ENCODE peak calls at places on chromosomes 1 and 21, in five cellular contexts. One of them, this sample, is unnamed.
A peak's percentile ranks its signal among the peaks of the same experiment; 100 is the strongest.

GRCh38 chr1:157107702-157108101 is 8.1 kb upstream of the ETV3L start:
- DNase-seq in H1: no peak
- DNase-seq in neuronal stem cell: no peak
- DNase-seq in H9: peak; percentile 37
- DNase-seq in trophoblast cell: no peak
- DNase-seq in this sample: no peak

GRCh38 chr1:225454067-225454618 is 26.3 kb upstream of the LBR start:
- DNase-seq in trophoblast cell: peak; percentile 37
- DNase-seq in H1: no peak
- DNase-seq in H9: no peak
- DNase-seq in neuronal stem cell: no peak
- DNase-seq in this sample: peak; percentile 29

GRCh38 chr1:5819391-5820025 is 172.7 kb downstream of the NPHP4 start:
- DNase-seq in H1: no peak
- DNase-seq in H9: no peak
- DNase-seq in neuronal stem cell: no peak
- DNase-seq in trophoblast cell: no peak
- DNase-seq in this sample: no peak

GRCh38 chr1:54289939-54290233 is 89.9 kb downstream of the MRPL37 start:
- DNase-seq in neuronal stem cell: no peak
- DNase-seq in trophoblast cell: no peak
- DNase-seq in H9: no peak
- DNase-seq in H1: no peak
- DNase-seq in this sample: no peak

GRCh38 chr21:38664315-38664714 is 141.4 kb upstream of the ETS2 start:
- DNase-seq in trophoblast cell: no peak
- DNase-seq in neuronal stem cell: no peak
- DNase-seq in H1: no peak
- DNase-seq in H9: peak; percentile 61
- DNase-seq in this sample: no peak

GRCh38 chr1:203629509-203630082 is 3.0 kb downstream of the ATP2B4 start:
- DNase-seq in neuronal stem cell: no peak
- DNase-seq in H1: no peak
- DNase-seq in H9: peak; percentile 54
- DNase-seq in trophoblast cell: peak; percentile 57
- DNase-seq in this sample: peak; percentile 63

GRCh38 chr1:210257698-210258395 is 25.3 kb downstream of the SERTAD4 start:
- DNase-seq in trophoblast cell: no peak
- DNase-seq in H9: no peak
- DNase-seq in neuronal stem cell: no peak
- DNase-seq in H1: no peak
- DNase-seq in this sample: no peak

GRCh38 chr1:23242414-23242813 is 25.1 kb upstream of the HTR1D start:
- DNase-seq in neuronal stem cell: no peak
- DNase-seq in H1: no peak
- DNase-seq in trophoblast cell: no peak
- DNase-seq in H9: no peak
- DNase-seq in this sample: no peak

GRCh38 chr1:6498576-6499111 is 7.2 kb upstream of the PLEKHG5 start:
- DNase-seq in trophoblast cell: no peak
- DNase-seq in H1: no peak
- DNase-seq in H9: no peak
- DNase-seq in neuronal stem cell: no peak
- DNase-seq in this sample: no peak

GRCh38 chr21:31370893-31371652 is 27.0 kb upstream of the TIAM1 start:
- DNase-seq in neuronal stem cell: no peak
- DNase-seq in H9: no peak
- DNase-seq in H1: no peak
- DNase-seq in trophoblast cell: no peak
- DNase-seq in this sample: peak; percentile 84

GRCh38 chr21:41929248-41929647 is 24.6 kb downstream of the C2CD2 start:
- DNase-seq in neuronal stem cell: no peak
- DNase-seq in H1: no peak
- DNase-seq in H9: no peak
- DNase-seq in trophoblast cell: no peak
- DNase-seq in this sample: no peak

GRCh38 chr1:44725309-44725698 is 5.7 kb downstream of the RNU5D-1 start:
- DNase-seq in trophoblast cell: no peak
- DNase-seq in H9: no peak
- DNase-seq in H1: no peak
- DNase-seq in neuronal stem cell: no peak
- DNase-seq in this sample: no peak

GRCh38 chr1:182888736-182889531 is 49.8 kb downstream of the DHX9 start:
- DNase-seq in H1: no peak
- DNase-seq in neuronal stem cell: no peak
- DNase-seq in H9: no peak
- DNase-seq in trophoblast cell: peak; percentile 12
- DNase-seq in this sample: peak; percentile 50

GRCh38 chr21:21200939-21201610 is 202.9 kb downstream of the NCAM2 start:
- DNase-seq in H9: no peak
- DNase-seq in H1: no peak
- DNase-seq in trophoblast cell: no peak
- DNase-seq in neuronal stem cell: no peak
- DNase-seq in this sample: peak; percentile 57

GRCh38 chr1:15714438-15715136 is 21.5 kb upstream of the SLC25A34 start:
- DNase-seq in H9: no peak
- DNase-seq in neuronal stem cell: no peak
- DNase-seq in H1: no peak
- DNase-seq in trophoblast cell: no peak
- DNase-seq in this sample: peak; percentile 54

GRCh38 chr21:35314896-35315582 is 265.9 kb upstream of the RUNX1 start:
- DNase-seq in trophoblast cell: no peak
- DNase-seq in H1: no peak
- DNase-seq in H9: no peak
- DNase-seq in neuronal stem cell: no peak
- DNase-seq in this sample: peak; percentile 56

GRCh38 chr1:75539230-75540116 is 71.4 kb downstream of the SLC44A5 start:
- DNase-seq in H9: no peak
- DNase-seq in H1: no peak
- DNase-seq in neuronal stem cell: no peak
- DNase-seq in trophoblast cell: no peak
- DNase-seq in this sample: peak; percentile 51

GRCh38 chr1:92461364-92462097 is 25.2 kb downstream of the GFI1 start:
- DNase-seq in H1: no peak
- DNase-seq in neuronal stem cell: no peak
- DNase-seq in H9: no peak
- DNase-seq in trophoblast cell: no peak
- DNase-seq in this sample: no peak

GRCh38 chr1:8525291-8526275 is 207.7 kb downstream of the SLC45A1 start:
- DNase-seq in H9: peak; percentile 70
- DNase-seq in neuronal stem cell: peak; percentile 56
- DNase-seq in H1: peak; percentile 36
- DNase-seq in trophoblast cell: peak; percentile 81
- DNase-seq in this sample: peak; percentile 98

DNA sequence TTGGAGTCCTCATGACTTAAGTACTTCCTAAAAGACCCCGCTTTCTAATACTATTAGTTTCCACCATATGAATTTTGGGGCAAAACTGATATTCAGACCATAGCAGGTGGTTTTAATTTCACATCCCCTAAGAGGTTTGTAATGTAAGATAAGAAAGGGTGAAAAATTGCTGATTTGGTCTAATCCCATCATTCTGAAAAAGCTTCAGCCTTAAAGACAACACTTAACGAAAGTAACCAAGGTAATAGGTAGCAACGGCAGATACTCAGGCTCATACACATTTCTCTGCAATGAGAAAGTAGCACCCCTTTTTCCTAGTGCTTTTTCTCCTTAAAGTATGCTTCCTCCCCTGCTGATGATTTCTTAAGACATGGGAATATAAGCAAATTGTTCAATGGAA is 376.9 kb upstream of the LYPLAL1 start:
- DNase-seq in neuronal stem cell: no peak
- DNase-seq in H1: no peak
- DNase-seq in H9: no peak
- DNase-seq in trophoblast cell: no peak
- DNase-seq in this sample: no peak
- H2BK12ac ChIP-seq in neuronal stem cell: no peak overlapping the region
- H2BK12ac ChIP-seq in H1: no peak overlapping the region
- H2BK12ac ChIP-seq in H9: no peak overlapping the region
- H2BK12ac ChIP-seq in trophoblast cell: no peak overlapping the region
- H2BK12ac ChIP-seq in this sample: no peak overlapping the region

GRCh38 chr1:24321150-24321549 is 2.0 kb downstream of the GRHL3 start:
- DNase-seq in H9: no peak
- DNase-seq in trophoblast cell: no peak
- DNase-seq in H1: no peak
- DNase-seq in neuronal stem cell: no peak
- DNase-seq in this sample: no peak
- H3K18ac ChIP-seq in H9: no peak overlapping the region
- H3K18ac ChIP-seq in trophoblast cell: peak overlapping the region; percentile 18
- H3K18ac ChIP-seq in H1: peak overlapping the region; percentile 65
- H3K18ac ChIP-seq in neuronal stem cell: peak overlapping the region; percentile 33
- H3K18ac ChIP-seq in this sample: peak overlapping the region; percentile 56

GRCh38 chr1:192631749-192632148 is 4.2 kb upstream of the RGS13 start:
- DNase-seq in neuronal stem cell: no peak
- DNase-seq in H1: no peak
- DNase-seq in H9: no peak
- DNase-seq in trophoblast cell: no peak
- DNase-seq in this sample: no peak

GRCh38 chr1:192633533-192634258 is 2.3 kb upstream of the RGS13 start:
- DNase-seq in H1: no peak
- DNase-seq in trophoblast cell: no peak
- DNase-seq in neuronal stem cell: no peak
- DNase-seq in H9: no peak
- DNase-seq in this sample: no peak

GRCh38 chr1:192632188-192632587 is 3.8 kb upstream of the RGS13 start:
- DNase-seq in H9: no peak
- DNase-seq in H1: no peak
- DNase-seq in trophoblast cell: no peak
- DNase-seq in neuronal stem cell: no peak
- DNase-seq in this sample: no peak

GRCh38 chr1:192635041-192635440 is 906 bp upstream of the RGS13 start:
- DNase-seq in H9: no peak
- DNase-seq in neuronal stem cell: no peak
- DNase-seq in H1: no peak
- DNase-seq in trophoblast cell: no peak
- DNase-seq in this sample: no peak

GRCh38 chr1:192632641-192633532 is 3.1 kb upstream of the RGS13 start:
- DNase-seq in trophoblast cell: no peak
- DNase-seq in H9: no peak
- DNase-seq in neuronal stem cell: peak; percentile 37
- DNase-seq in H1: no peak
- DNase-seq in this sample: no peak
- H3K9ac ChIP-seq in trophoblast cell: no peak overlapping the region
- H3K9ac ChIP-seq in H9: no peak overlapping the region
- H3K9ac ChIP-seq in neuronal stem cell: no peak overlapping the region
- H3K9ac ChIP-seq in H1: no peak overlapping the region
- H3K9ac ChIP-seq in this sample: peak overlapping the region; percentile 14

GRCh38 chr1:237032029-237032428 is 10.0 kb upstream of the RYR2 start:
- DNase-seq in H9: peak; percentile 62
- DNase-seq in neuronal stem cell: no peak
- DNase-seq in H1: peak; percentile 49
- DNase-seq in trophoblast cell: peak; percentile 4
- DNase-seq in this sample: no peak
- H2BK12ac ChIP-seq in H9: no peak overlapping the region
- H2BK12ac ChIP-seq in neuronal stem cell: no peak overlapping the region
- H2BK12ac ChIP-seq in H1: no peak overlapping the region
- H2BK12ac ChIP-seq in trophoblast cell: peak overlapping the region; percentile 42
- H2BK12ac ChIP-seq in this sample: no peak overlapping the region

GRCh38 chr1:19643602-19644419 is at the start of gene NBL1:
- DNase-seq in trophoblast cell: peak; percentile 17
- DNase-seq in neuronal stem cell: no peak
- DNase-seq in H9: no peak
- DNase-seq in H1: no peak
- DNase-seq in this sample: peak; percentile 50
- H3K18ac ChIP-seq in trophoblast cell: peak within 1 kb of the TSS; percentile 93
- H3K18ac ChIP-seq in neuronal stem cell: peak within 1 kb of the TSS; percentile 97
- H3K18ac ChIP-seq in H9: no peak within 1 kb of the TSS
- H3K18ac ChIP-seq in H1: peak within 1 kb of the TSS; percentile 48
- H3K18ac ChIP-seq in this sample: peak within 1 kb of the TSS; percentile 67

DNA sequence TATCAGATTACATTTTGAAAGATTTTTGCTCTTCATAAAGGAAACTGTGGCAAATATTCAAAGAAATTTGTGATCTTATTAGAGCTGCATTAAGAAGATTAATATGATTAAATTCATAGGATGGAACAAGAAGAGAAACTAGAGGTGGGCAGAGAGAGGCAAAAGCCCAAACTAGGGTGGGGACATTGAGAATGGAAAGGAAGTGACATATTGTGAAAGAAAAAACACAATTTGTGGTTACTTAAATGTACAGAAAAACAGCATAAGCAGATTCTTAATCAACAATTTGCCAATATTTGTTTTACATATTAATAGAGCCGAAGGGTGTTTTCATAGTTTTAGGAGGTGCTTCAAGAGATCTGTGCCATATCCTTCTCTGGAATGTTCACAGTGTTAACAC is 401.2 kb downstream of the PTPRC start:
- DNase-seq in H1: no peak
- DNase-seq in neuronal stem cell: no peak
- DNase-seq in H9: no peak
- DNase-seq in trophoblast cell: no peak
- DNase-seq in this sample: no peak
- H3K9ac ChIP-seq in H1: no peak overlapping the region
- H3K9ac ChIP-seq in neuronal stem cell: no peak overlapping the region
- H3K9ac ChIP-seq in H9: no peak overlapping the region
- H3K9ac ChIP-seq in trophoblast cell: no peak overlapping the region
- H3K9ac ChIP-seq in this sample: no peak overlapping the region

GRCh38 chr21:45438391-45439145 is 33.6 kb downstream of the COL18A1 start:
- DNase-seq in H1: no peak
- DNase-seq in trophoblast cell: no peak
- DNase-seq in H9: no peak
- DNase-seq in neuronal stem cell: no peak
- DNase-seq in this sample: no peak
- H2BK12ac ChIP-seq in H1: peak overlapping the region; percentile 52
- H2BK12ac ChIP-seq in trophoblast cell: no peak overlapping the region
- H2BK12ac ChIP-seq in H9: no peak overlapping the region
- H2BK12ac ChIP-seq in neuronal stem cell: no peak overlapping the region
- H2BK12ac ChIP-seq in this sample: no peak overlapping the region

GRCh38 chr1:206704239-206704638 is 19.5 kb downstream of the MAPKAPK2 start:
- DNase-seq in H9: no peak
- DNase-seq in H1: no peak
- DNase-seq in trophoblast cell: no peak
- DNase-seq in neuronal stem cell: no peak
- DNase-seq in this sample: no peak

GRCh38 chr1:206706298-206706791 is 21.6 kb downstream of the MAPKAPK2 start:
- DNase-seq in neuronal stem cell: peak; percentile 36
- DNase-seq in H9: no peak
- DNase-seq in H1: no peak
- DNase-seq in trophoblast cell: peak; percentile 22
- DNase-seq in this sample: peak; percentile 83

GRCh38 chr1:206705187-206705586 is 20.5 kb downstream of the MAPKAPK2 start:
- DNase-seq in trophoblast cell: no peak
- DNase-seq in neuronal stem cell: peak; percentile 51
- DNase-seq in H9: no peak
- DNase-seq in H1: no peak
- DNase-seq in this sample: peak; percentile 62

GRCh38 chr1:206706806-206707205 is 22.1 kb downstream of the MAPKAPK2 start:
- DNase-seq in trophoblast cell: no peak
- DNase-seq in H1: no peak
- DNase-seq in neuronal stem cell: no peak
- DNase-seq in H9: no peak
- DNase-seq in this sample: no peak

DNA sequence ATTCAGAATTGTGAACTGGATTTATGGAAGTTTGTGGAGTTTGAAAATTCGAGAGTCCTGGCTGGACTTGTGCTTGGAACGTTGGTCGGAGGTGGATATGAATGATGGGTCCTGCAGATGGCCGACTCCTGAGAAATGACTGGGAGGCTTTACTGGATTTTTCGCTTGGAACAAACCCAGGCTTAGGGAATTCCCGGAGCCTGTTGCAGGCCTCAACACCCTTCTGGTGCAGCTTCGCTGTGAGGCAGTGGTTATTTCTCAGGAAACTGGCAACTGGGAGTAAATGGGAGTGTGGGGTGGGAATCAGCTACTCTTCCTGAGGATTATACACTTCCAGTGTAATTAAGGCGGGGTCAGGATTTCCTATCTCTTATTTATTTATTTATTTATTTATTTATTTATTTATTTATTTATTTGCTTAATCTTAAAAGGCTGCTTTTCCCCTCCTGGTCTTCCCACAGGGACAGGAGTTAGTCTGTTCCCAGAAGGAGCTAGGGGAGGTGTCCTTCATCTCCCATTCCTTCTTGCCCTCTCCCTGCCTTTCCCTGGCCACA is 21.1 kb downstream of the MAPKAPK2 start:
- DNase-seq in H9: no peak
- DNase-seq in neuronal stem cell: no peak
- DNase-seq in H1: no peak
- DNase-seq in trophoblast cell: no peak
- DNase-seq in this sample: no peak
- H3K18ac ChIP-seq in H9: no peak overlapping the region
- H3K18ac ChIP-seq in neuronal stem cell: peak overlapping the region; percentile 64
- H3K18ac ChIP-seq in H1: peak overlapping the region; percentile 22
- H3K18ac ChIP-seq in trophoblast cell: peak overlapping the region; percentile 54
- H3K18ac ChIP-seq in this sample: no peak overlapping the region